ENCODE peak calls at places on chromosomes 3 and 15, in four cellular contexts. M is AG09309, D is pancreas, C is AG10803. Q is an unnamed sample.

GRCh38 chr3:119990888-119991287 is 103.4 kb downstream of the GSK3B start:
- DNase-seq in D (no peak), C (peak), M (no peak), Q (no peak)

GRCh38 chr15:42921049-42921731 is 612 bp upstream of the TTBK2 start:
- DNase-seq in M (no peak), C (peak), D (peak), Q (no peak)

GRCh38 chr3:61411009-61411662 is 150.2 kb upstream of the PTPRG start:
- DNase-seq in D (no peak), M (no peak), C (no peak), Q (no peak)

GRCh38 chr15:67731112-67731761 is 94.1 kb upstream of the SKOR1 start:
- DNase-seq in M (no peak), C (no peak), D (no peak), Q (no peak)

GRCh38 chr3:119257654-119258410 is 17.2 kb upstream of the B4GALT4 start:
- DNase-seq in D (no peak), M (no peak), C (peak), Q (peak)

GRCh38 chr3:52845157-52845556 is 10.3 kb upstream of the MUSTN1 start:
- DNase-seq in C (peak), M (no peak), D (peak), Q (peak)

GRCh38 chr3:174596447-174596982 is 262.6 kb upstream of the NAALADL2 start:
- DNase-seq in M (no peak), C (no peak), D (no peak), Q (no peak)

GRCh38 chr3:62101488-62101887 is 271.9 kb downstream of the FEZF2 start:
- DNase-seq in M (no peak), D (no peak), C (peak), Q (no peak)

GRCh38 chr3:13579089-13579488 is 30.2 kb downstream of the FBLN2 start:
- DNase-seq in D (no peak), M (peak), C (peak), Q (no peak)

GRCh38 chr3:48367201-48367600 is 4.8 kb upstream of the FBXW12 start:
- DNase-seq in D (peak), C (no peak), M (no peak), Q (no peak)

GRCh38 chr15:38558714-38559059 is 5.9 kb downstream of the RASGRP1 start:
- DNase-seq in C (peak), M (no peak), D (no peak), Q (no peak)

GRCh38 chr3:44418549-44418948 is 58.9 kb downstream of the ZNF445 start:
- DNase-seq in M (no peak), D (no peak), C (no peak), Q (no peak)

GRCh38 chr3:111763101-111763500 is 96.0 kb upstream of the PHLDB2 start:
- DNase-seq in C (no peak), M (no peak), D (no peak), Q (no peak)

GRCh38 chr3:185521349-185522138 is 22.7 kb upstream of the TMEM41A start:
- DNase-seq in C (no peak), D (no peak), M (no peak), Q (no peak)

GRCh38 chr3:52092291-52092660 is 35.9 kb upstream of the DUSP7 start:
- DNase-seq in C (no peak), M (no peak), D (no peak), Q (no peak)

GRCh38 chr3:16033889-16034687 is 140.4 kb upstream of the GALNT15 start:
- DNase-seq in M (no peak), C (peak), D (no peak), Q (no peak)

GRCh38 chr3:34277110-34277509 is 478.7 kb downstream of the PDCD6IP start:
- DNase-seq in M (no peak), C (no peak), D (no peak), Q (no peak)

GRCh38 chr15:54101664-54102270 is 123.5 kb downstream of the UNC13C start:
- DNase-seq in D (no peak), C (no peak), M (no peak), Q (no peak)

GRCh38 chr15:48781481-48782081 is 29.3 kb downstream of the CEP152 start:
- DNase-seq in C (no peak), M (no peak), D (no peak), Q (no peak)

GRCh38 chr15:40930430-40931299 is 1.5 kb downstream of the DLL4 start:
- DNase-seq in M (no peak), D (no peak), C (no peak), Q (peak)

GRCh38 chr3:47245271-47245670 is 37.3 kb downstream of the KIF9 start:
- DNase-seq in C (no peak), M (no peak), D (no peak), Q (no peak)

GRCh38 chr15:99954361-99955180 is 221.3 kb upstream of the LYSMD4 start:
- DNase-seq in M (no peak), C (no peak), D (no peak), Q (no peak)

GRCh38 chr15:66698318-66698961 is 3.6 kb upstream of the SMAD6 start:
- DNase-seq in M (no peak), D (peak), C (peak), Q (peak)

GRCh38 chr3:50194903-50195500 is 3.6 kb downstream of the GNAT1 start:
- DNase-seq in M (no peak), C (no peak), D (no peak), Q (no peak)

GRCh38 chr15:94080416-94080815 is 150.9 kb upstream of the MCTP2 start:
- DNase-seq in M (peak), D (no peak), C (peak), Q (no peak)

GRCh38 chr3:147411777-147412176 is 2.6 kb downstream of the ZIC1 start:
- DNase-seq in C (no peak), M (no peak), D (no peak), Q (no peak)

GRCh38 chr3:139564290-139564861 is 24.8 kb upstream of the RBP1 start:
- DNase-seq in C (no peak), D (no peak), M (no peak), Q (no peak)

GRCh38 chr15:64125978-64126377 is 25.6 kb upstream of the SNX22 start:
- DNase-seq in D (no peak), M (no peak), C (no peak), Q (no peak)

GRCh38 chr3:123093696-123094095 is 26.9 kb downstream of the PDIA5 start:
- DNase-seq in D (no peak), C (no peak), M (no peak), Q (peak)

GRCh38 chr3:197554196-197554561 is 1.6 kb downstream of the BDH1 start:
- DNase-seq in D (no peak), M (no peak), C (no peak), Q (no peak)

GRCh38 chr15:33021806-33022389 is 172.6 kb downstream of the FMN1 start:
- DNase-seq in M (peak), C (peak), D (no peak), Q (no peak)

GRCh38 chr3:194450341-194450740 is 36.5 kb downstream of the ATP13A3 start:
- DNase-seq in M (no peak), D (no peak), C (no peak), Q (no peak)

GRCh38 chr3:169676925-169677537 is 13.5 kb upstream of the MECOM start:
- DNase-seq in C (no peak), M (no peak), D (no peak), Q (no peak)
- H3K4me3 ChIP-seq in C (no peak), M (no peak), D (no peak), Q (no peak)

GRCh38 chr3:113205481-113205880 is 5.9 kb upstream of the BOC start:
- DNase-seq in M (no peak), D (no peak), C (no peak), Q (no peak)
- H3K4me3 ChIP-seq in M (no peak), D (no peak), C (no peak), Q (no peak)

GRCh38 chr15:31456329-31457060 is 129.9 kb downstream of the KLF13 start:
- DNase-seq in D (no peak), C (no peak), M (no peak), Q (no peak)
- H3K4me3 ChIP-seq in D (no peak), C (no peak), M (no peak), Q (no peak)

GRCh38 chr3:3800685-3801509 is 1.7 kb downstream of the LRRN1 start:
- DNase-seq in D (peak), M (no peak), C (no peak), Q (peak)
- H3K4me3 ChIP-seq in D (peak), M (no peak), C (no peak), Q (peak)